ENCODE peak calls at places on chromosomes 11 and 22, in four cellular contexts. M is H1; E is HAP-1; A is CD4-positive, CD25-positive, alpha-beta regulatory T cell. T is an unnamed sample.

GRCh38 chr11:19027829-19028595 is 32.5 kb downstream of the MRGPRX2 start:
- DNase-seq in M (no peak), E (no peak), A (no peak), T (no peak)

GRCh38 chr22:41826430-41827383 is 6.2 kb upstream of the SREBF2 start:
- DNase-seq in M (no peak), E (no peak), A (no peak), T (no peak)

GRCh38 chr11:9660886-9661285 is 3.0 kb upstream of the SWAP70 start:
- DNase-seq in M (no peak), E (no peak), A (no peak), T (no peak)

GRCh38 chr11:87878373-87878779 is 296.9 kb downstream of the RAB38 start:
- DNase-seq in M (no peak), E (no peak), A (peak; percentile 19), T (no peak)

GRCh38 chr11:8867035-8867434 is 44.0 kb upstream of the AKIP1 start:
- DNase-seq in M (no peak), E (peak; percentile 80), A (no peak), T (no peak)

GRCh38 chr11:27352781-27353180 is 10.2 kb downstream of the CCDC34 start:
- DNase-seq in M (no peak), E (no peak), A (no peak), T (no peak)

GRCh38 chr11:46348986-46349401 is 1.7 kb downstream of the DGKZ start:
- DNase-seq in M (no peak), E (no peak), A (peak; percentile 87), T (peak; percentile 70)

GRCh38 chr11:75765116-75765515 is 3.5 kb upstream of the DGAT2 start:
- DNase-seq in M (no peak), E (no peak), A (no peak), T (no peak)

GRCh38 chr11:64318694-64319420 is 936 bp downstream of the PRDX5 start:
- DNase-seq in M (no peak), E (no peak), A (peak; percentile 32), T (no peak)

GRCh38 chr11:19903620-19904069 is 191.0 kb downstream of the NAV2 start:
- DNase-seq in M (peak; percentile 90), E (peak; percentile 53), A (peak; percentile 45), T (peak; percentile 8)

GRCh38 chr11:86696004-86696403 is 23.6 kb upstream of the ME3 start:
- DNase-seq in M (no peak), E (no peak), A (no peak), T (no peak)

GRCh38 chr11:36278531-36279245 is 10.5 kb downstream of the COMMD9 start:
- DNase-seq in M (no peak), E (no peak), A (no peak), T (no peak)

GRCh38 chr11:95092549-95093324 is 3.1 kb downstream of the ENDOD1 start:
- DNase-seq in M (no peak), E (no peak), A (peak; percentile 54), T (no peak)

GRCh38 chr22:21942407-21942895 is 10.2 kb downstream of the PPM1F start:
- DNase-seq in M (no peak), E (no peak), A (peak; percentile 11), T (no peak)

GRCh38 chr22:28896611-28897010 is 13.2 kb downstream of the ZNRF3 start:
- DNase-seq in M (no peak), E (no peak), A (no peak), T (no peak)

GRCh38 chr11:21811572-21811971 is 381.3 kb upstream of the ANO5 start:
- DNase-seq in M (peak; percentile 60), E (peak; percentile 37), A (no peak), T (no peak)

GRCh38 chr22:50717709-50718351 is 20.2 kb upstream of the ACR start:
- DNase-seq in M (no peak), E (no peak), A (no peak), T (no peak)

GRCh38 chr22:46007848-46008261 is 30.9 kb upstream of the WNT7B start:
- DNase-seq in M (no peak), E (no peak), A (no peak), T (no peak)

GRCh38 chr11:125165664-125166346 is 1.3 kb downstream of the PKNOX2 start:
- DNase-seq in M (no peak), E (no peak), A (no peak), T (peak; percentile 2)

GRCh38 chr22:33108037-33108436 is 49.9 kb upstream of the SYN3 start:
- DNase-seq in M (no peak), E (no peak), A (no peak), T (no peak)

GRCh38 chr11:116513894-116514293 is 258.9 kb downstream of the BUD13 start:
- DNase-seq in M (peak; percentile 89), E (no peak), A (peak; percentile 41), T (no peak)

GRCh38 chr11:1307998-1308744 is 1.3 kb downstream of the TOLLIP start:
- DNase-seq in M (peak; percentile 20), E (no peak), A (no peak), T (no peak)

GRCh38 chr11:86416494-86416893 is 41.8 kb downstream of the CCDC81 start:
- DNase-seq in M (no peak), E (no peak), A (no peak), T (no peak)

GRCh38 chr11:75650167-75650723 is 18.6 kb downstream of the MAP6 start:
- DNase-seq in M (no peak), E (no peak), A (no peak), T (no peak)

GRCh38 chr22:31537019-31537535 is 40.7 kb downstream of the SFI1 start:
- DNase-seq in M (no peak), E (no peak), A (peak; percentile 77), T (no peak)

GRCh38 chr11:119684361-119685072 is 44.5 kb downstream of the NECTIN1 start:
- DNase-seq in M (no peak), E (no peak), A (no peak), T (no peak)

GRCh38 chr22:35275580-35275979 is 18.3 kb downstream of the HMGXB4 start:
- DNase-seq in M (no peak), E (no peak), A (no peak), T (no peak)

GRCh38 chr22:33255781-33256180 is 197.6 kb upstream of the SYN3 start:
- DNase-seq in M (no peak), E (no peak), A (no peak), T (no peak)

GRCh38 chr22:27980424-27981148 is 61.5 kb upstream of the PITPNB start:
- DNase-seq in M (peak; percentile 70), E (no peak), A (no peak), T (no peak)

GRCh38 chr11:105610796-105611361 is 1.0 kb downstream of the GRIA4 start:
- DNase-seq in M (no peak), E (no peak), A (no peak), T (no peak)

GRCh38 chr22:49291169-49291568 is 536.5 kb downstream of the BRD1 start:
- DNase-seq in M (no peak), E (no peak), A (no peak), T (peak; percentile 25)

GRCh38 chr11:73308003-73308962 is at the start of gene ARHGEF17:
- DNase-seq in M (peak; percentile 87), E (peak; percentile 84), A (no peak), T (peak; percentile 16)

GRCh38 chr22:19448076-19448607 is 631 bp upstream of the C22orf39 start:
- DNase-seq in M (no peak), E (peak; percentile 76), A (no peak), T (peak; percentile 8)

GRCh38 chr11:76835928-76836612 is 24.6 kb upstream of the ACER3 start:
- DNase-seq in M (no peak), E (no peak), A (no peak), T (no peak)

GRCh38 chr11:93041682-93042081 is 72.2 kb downstream of the MTNR1B start:
- DNase-seq in M (no peak), E (no peak), A (no peak), T (no peak)

GRCh38 chr22:45612940-45613339 is 58.7 kb upstream of the ATXN10 start:
- DNase-seq in M (no peak), E (no peak), A (no peak), T (no peak)

GRCh38 chr22:38513063-38513462 is 7.0 kb upstream of the DDX17 start:
- DNase-seq in M (no peak), E (no peak), A (peak; percentile 80), T (peak; percentile 44)

GRCh38 chr11:57179701-57180100 is 2.1 kb upstream of the LRRC55 start:
- DNase-seq in M (no peak), E (no peak), A (no peak), T (no peak)

GRCh38 chr11:57180964-57181363 is 789 bp upstream of the LRRC55 start:
- DNase-seq in M (no peak), E (no peak), A (no peak), T (no peak)

GRCh38 chr11:57182896-57183295 is 1.1 kb downstream of the LRRC55 start:
- DNase-seq in M (no peak), E (no peak), A (no peak), T (no peak)

GRCh38 chr11:57181678-57182305 is at the start of gene LRRC55:
- DNase-seq in M (no peak), E (no peak), A (no peak), T (no peak)

GRCh38 chr11:57180141-57180561 is 1.6 kb upstream of the LRRC55 start:
- DNase-seq in M (peak; percentile 74), E (no peak), A (no peak), T (no peak)
- H3K4me3 ChIP-seq in M (peak overlapping the region; percentile 57), E (no peak overlapping the region), A (no peak overlapping the region), T (no peak overlapping the region)

GRCh38 chr22:30263883-30264282 is 2.8 kb downstream of the OSM start:
- DNase-seq in M (no peak), E (no peak), A (no peak), T (no peak)

GRCh38 chr22:30265131-30265720 is 1.4 kb downstream of the OSM start:
- DNase-seq in M (no peak), E (no peak), A (no peak), T (no peak)

GRCh38 chr22:30261134-30261533 is 5.5 kb downstream of the OSM start:
- DNase-seq in M (no peak), E (no peak), A (no peak), T (no peak)

GRCh38 chr22:30262112-30262511 is 4.5 kb downstream of the OSM start:
- DNase-seq in M (no peak), E (no peak), A (no peak), T (no peak)

DNA sequence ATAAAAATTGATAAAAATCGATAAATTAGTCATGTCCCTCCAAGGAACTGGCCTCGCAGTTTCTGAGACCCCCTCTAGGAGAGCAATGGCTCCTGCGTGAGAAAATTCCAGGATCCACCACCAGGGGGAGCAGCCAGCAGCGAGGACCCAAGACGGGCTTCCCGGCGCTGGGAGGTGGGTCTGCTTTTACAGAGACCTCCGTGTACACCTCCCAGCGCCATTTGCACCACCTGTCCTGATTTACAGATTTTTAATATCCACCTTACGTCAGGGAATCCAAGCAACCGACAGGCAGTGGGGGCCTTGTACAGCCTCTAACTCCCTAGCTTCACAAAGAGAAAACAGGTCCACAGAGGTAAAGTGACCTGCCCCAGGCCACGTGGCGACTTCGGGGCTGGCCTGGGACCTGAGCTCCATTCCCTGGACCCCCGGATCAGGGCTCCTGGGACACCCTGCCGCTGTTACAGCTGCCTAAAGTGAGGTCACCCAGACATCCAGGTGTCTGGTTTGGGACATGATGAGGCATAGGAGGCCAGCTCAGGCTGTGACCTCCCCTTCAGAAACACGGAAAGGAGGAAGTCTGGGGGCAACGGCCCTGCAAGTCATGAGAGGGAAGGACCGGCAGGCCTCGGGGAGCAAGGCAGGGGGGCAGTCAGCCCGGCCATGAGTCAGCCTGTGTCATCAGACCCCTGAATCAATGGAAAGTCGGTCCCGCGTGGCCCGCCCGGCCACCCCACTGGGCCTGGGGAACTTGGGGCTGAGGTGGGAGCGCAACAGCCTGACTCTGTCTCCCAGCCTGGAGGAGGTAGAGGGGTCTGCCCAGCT is 3.5 kb downstream of the OSM start:
- DNase-seq in M (peak; percentile 98), E (peak; percentile 48), A (peak; percentile 76), T (peak; percentile 69)
- H3K4me3 ChIP-seq in M (no peak overlapping the region), E (no peak overlapping the region), A (no peak overlapping the region), T (peak overlapping the region; percentile 7)

GRCh38 chr22:44047891-44048301 is 23.8 kb downstream of the PARVB start:
- DNase-seq in M (no peak), E (no peak), A (peak; percentile 66), T (no peak)
- H3K4me3 ChIP-seq in M (no peak overlapping the region), E (no peak overlapping the region), A (peak overlapping the region; percentile 20), T (no peak overlapping the region)

GRCh38 chr11:2892215-2893020 is 6.8 kb upstream of the CDKN1C start:
- DNase-seq in M (peak; percentile 91), E (peak; percentile 34), A (peak; percentile 88), T (peak; percentile 40)
- H3K4me3 ChIP-seq in M (peak overlapping the region; percentile 51), E (peak overlapping the region; percentile 27), A (no peak overlapping the region), T (peak overlapping the region; percentile 63)

T was measured in CD8-positive, alpha-beta memory T cell.